ENCODE peak calls at places on chromosomes 3 and 15, in four cellular contexts. V is activated CD4-positive, alpha-beta T cell treated with anti-CD3 and anti-CD28 coated beads, Interleukin-2, amount 10 ng/mL, durations not matched to agents 7 days and 5 days; Y is RCC 7860; Z is foreskin fibroblast. I is an unnamed sample.

GRCh38 chr3:37770336-37770735 is 91.3 kb upstream of the CTDSPL start:
- DNase-seq in V (no peak), Y (no peak), Z (no peak), I (no peak)

GRCh38 chr3:164004205-164004604 is 1074.1 kb downstream of the SI start:
- DNase-seq in V (no peak), Y (no peak), Z (no peak), I (no peak)

GRCh38 chr15:73787621-73788020 is 34.5 kb upstream of the INSYN1 start:
- DNase-seq in V (no peak), Y (no peak), Z (no peak), I (no peak)

GRCh38 chr3:198071602-198072285 is 111.7 kb downstream of the LMLN start:
- DNase-seq in V (peak; percentile 55), Y (peak; percentile 95), Z (peak; percentile 43), I (peak; percentile 65)

GRCh38 chr3:33089515-33089914 is 7.4 kb downstream of the GLB1 start:
- DNase-seq in V (peak; percentile 59), Y (no peak), Z (no peak), I (no peak)

GRCh38 chr3:157836022-157836421 is 270.2 kb downstream of the SHOX2 start:
- DNase-seq in V (no peak), Y (no peak), Z (no peak), I (no peak)

GRCh38 chr3:10703875-10704274 is 112.2 kb upstream of the SLC6A11 start:
- DNase-seq in V (no peak), Y (no peak), Z (peak; percentile 17), I (peak; percentile 12)

GRCh38 chr15:90300988-90301715 is 35.7 kb downstream of the NGRN start:
- DNase-seq in V (peak; percentile 64), Y (peak; percentile 43), Z (peak; percentile 63), I (peak; percentile 19)

GRCh38 chr3:128489860-128490649 is 2.9 kb downstream of the GATA2 start:
- DNase-seq in V (no peak), Y (no peak), Z (peak; percentile 62), I (peak; percentile 36)

GRCh38 chr15:49178477-49178876 is 8.4 kb downstream of the GALK2 start:
- DNase-seq in V (no peak), Y (no peak), Z (no peak), I (no peak)

GRCh38 chr3:8457039-8457438 is 44.6 kb upstream of the LMCD1 start:
- DNase-seq in V (no peak), Y (no peak), Z (peak; percentile 20), I (peak; percentile 40)

GRCh38 chr3:197499427-197499826 is 56.3 kb downstream of the BDH1 start:
- DNase-seq in V (no peak), Y (peak; percentile 44), Z (peak; percentile 55), I (peak; percentile 47)

GRCh38 chr3:55658297-55659022 is 171.4 kb upstream of the WNT5A start:
- DNase-seq in V (no peak), Y (no peak), Z (no peak), I (no peak)

GRCh38 chr3:151204530-151205401 is 1.8 kb upstream of the GPR171 start:
- DNase-seq in V (no peak), Y (no peak), Z (no peak), I (no peak)

GRCh38 chr15:43316007-43316968 is 14.1 kb downstream of the LCMT2 start:
- DNase-seq in V (no peak), Y (peak; percentile 60), Z (no peak), I (no peak)

GRCh38 chr15:87734571-87735373 is 521.8 kb downstream of the NTRK3 start:
- DNase-seq in V (no peak), Y (no peak), Z (no peak), I (no peak)

GRCh38 chr15:29825205-29825604 is 2.9 kb upstream of the TJP1 start:
- DNase-seq in V (peak; percentile 57), Y (peak; percentile 20), Z (no peak), I (no peak)